ENCODE peak calls at places on chromosomes 3 and 15, in four cellular contexts. F, Y, V and A are unnamed samples.

GRCh38 chr3:94647131-94647530 is 584.3 kb downstream of the NSUN3 start:
- DNase-seq in F (no peak), Y (no peak), V (no peak), A (no peak)

GRCh38 chr15:69367231-69367630 is 46.9 kb upstream of the KIF23 start:
- DNase-seq in F (no peak), Y (no peak), V (no peak), A (no peak)

GRCh38 chr15:75597667-75598341 is 18.7 kb upstream of the PTPN9 start:
- DNase-seq in F (no peak), Y (no peak), V (no peak), A (no peak)

GRCh38 chr15:94582368-94582767 is 351.0 kb downstream of the MCTP2 start:
- DNase-seq in F (no peak), Y (no peak), V (no peak), A (no peak)

GRCh38 chr3:99242271-99242670 is 340.8 kb upstream of the DCBLD2 start:
- DNase-seq in F (no peak), Y (peak; percentile 10), V (no peak), A (no peak)

GRCh38 chr15:64630403-64631107 is 144.8 kb downstream of the RBPMS2 start:
- DNase-seq in F (no peak), Y (peak; percentile 29), V (no peak), A (no peak)

GRCh38 chr3:4712109-4712508 is 219.0 kb downstream of the ITPR1 start:
- DNase-seq in F (no peak), Y (no peak), V (no peak), A (peak; percentile 79)

GRCh38 chr3:126266291-126266840 is 86.0 kb upstream of the ALDH1L1 start:
- DNase-seq in F (no peak), Y (no peak), V (peak; percentile 64), A (no peak)

GRCh38 chr15:38551720-38552627 is 12.6 kb downstream of the RASGRP1 start:
- DNase-seq in F (no peak), Y (no peak), V (no peak), A (no peak)

GRCh38 chr15:64883097-64883581 is 28.6 kb upstream of the ANKDD1A start:
- DNase-seq in F (no peak), Y (no peak), V (no peak), A (peak; percentile 85)

GRCh38 chr3:112531358-112531781 is 30.4 kb downstream of the ATG3 start:
- DNase-seq in F (no peak), Y (peak; percentile 6), V (no peak), A (no peak)

GRCh38 chr3:175386630-175387029 is 527.5 kb downstream of the NAALADL2 start:
- DNase-seq in F (no peak), Y (peak; percentile 49), V (no peak), A (no peak)

GRCh38 chr3:63910873-63911272 is 1.3 kb downstream of the SCAANT1 start:
- DNase-seq in F (no peak), Y (no peak), V (no peak), A (no peak)

GRCh38 chr3:146065573-146066006 is 95.4 kb downstream of the PLOD2 start:
- DNase-seq in F (no peak), Y (peak; percentile 48), V (no peak), A (no peak)

GRCh38 chr3:7282988-7283387 is 422.1 kb downstream of the GRM7 start:
- DNase-seq in F (no peak), Y (no peak), V (no peak), A (no peak)

GRCh38 chr3:69671082-69671952 is 67.9 kb upstream of the MITF start:
- DNase-seq in F (no peak), Y (no peak), V (no peak), A (no peak)

GRCh38 chr3:143337387-143337786 is 217.8 kb downstream of the CHST2 start:
- DNase-seq in F (no peak), Y (no peak), V (no peak), A (no peak)

GRCh38 chr3:11808231-11808630 is 38.5 kb downstream of the TAMM41 start:
- DNase-seq in F (no peak), Y (no peak), V (no peak), A (no peak)

GRCh38 chr3:137642831-137643230 is 121.3 kb upstream of the SOX14 start:
- DNase-seq in F (no peak), Y (no peak), V (no peak), A (no peak)

GRCh38 chr3:114418724-114419543 is 125.1 kb downstream of the TIGIT start:
- DNase-seq in F (no peak), Y (peak; percentile 87), V (no peak), A (no peak)

GRCh38 chr3:53192608-53193007 is 31.6 kb downstream of the PRKCD start:
- DNase-seq in F (no peak), Y (no peak), V (no peak), A (no peak)

GRCh38 chr3:111769965-111770364 is 89.1 kb upstream of the PHLDB2 start:
- DNase-seq in F (no peak), Y (no peak), V (no peak), A (no peak)

GRCh38 chr3:124510290-124510689 is 220.0 kb upstream of the UMPS start:
- DNase-seq in F (no peak), Y (peak; percentile 6), V (no peak), A (no peak)

GRCh38 chr15:83445653-83446052 is 1.5 kb upstream of the SH3GL3 start:
- DNase-seq in F (no peak), Y (no peak), V (no peak), A (no peak)

GRCh38 chr15:83854314-83854713 is 200.4 kb downstream of the ADAMTSL3 start:
- DNase-seq in F (no peak), Y (no peak), V (no peak), A (no peak)

GRCh38 chr3:59273976-59274375 is 224.2 kb upstream of the CFAP20DC start:
- DNase-seq in F (no peak), Y (no peak), V (no peak), A (no peak)

GRCh38 chr3:23805228-23805880 is 401 bp upstream of the UBE2E1 start:
- DNase-seq in F (no peak), Y (no peak), V (no peak), A (no peak)

GRCh38 chr15:59138243-59138642 is 33.3 kb downstream of the CCNB2 start:
- DNase-seq in F (peak; percentile 51), Y (no peak), V (no peak), A (no peak)

GRCh38 chr15:70512772-70513362 is 250.5 kb downstream of the UACA start:
- DNase-seq in F (no peak), Y (no peak), V (no peak), A (peak; percentile 81)

GRCh38 chr15:59862191-59863155 is 141.6 kb upstream of the FOXB1 start:
- DNase-seq in F (no peak), Y (no peak), V (no peak), A (no peak)

GRCh38 chr3:112582242-112582874 is 20.5 kb downstream of the SLC35A5 start:
- DNase-seq in F (no peak), Y (peak; percentile 55), V (peak; percentile 48), A (no peak)

GRCh38 chr3:98734737-98735136 is 28.4 kb upstream of the ST3GAL6 start:
- DNase-seq in F (no peak), Y (no peak), V (no peak), A (no peak)

GRCh38 chr3:32004111-32004790 is 22.7 kb downstream of the ZNF860 start:
- DNase-seq in F (no peak), Y (no peak), V (no peak), A (no peak)

GRCh38 chr3:194686816-194687637 is 1.3 kb downstream of the FAM43A start:
- DNase-seq in F (peak; percentile 55), Y (no peak), V (peak; percentile 55), A (no peak)

GRCh38 chr15:67433495-67434099 is 87.3 kb upstream of the C15orf61 start:
- DNase-seq in F (no peak), Y (peak; percentile 16), V (peak; percentile 40), A (peak; percentile 51)

GRCh38 chr3:146037697-146038096 is 123.3 kb downstream of the PLOD2 start:
- DNase-seq in F (no peak), Y (no peak), V (no peak), A (no peak)

GRCh38 chr3:123380261-123380660 is 68.6 kb downstream of the ADCY5 start:
- DNase-seq in F (no peak), Y (no peak), V (no peak), A (no peak)

GRCh38 chr3:111668912-111669488 is 73.9 kb upstream of the ZBED2 start:
- DNase-seq in F (no peak), Y (peak; percentile 37), V (no peak), A (no peak)

GRCh38 chr15:48850648-48851047 is 27.3 kb upstream of the EID1 start:
- DNase-seq in F (no peak), Y (no peak), V (no peak), A (no peak)

GRCh38 chr15:48855501-48856440 is 22.2 kb upstream of the EID1 start:
- DNase-seq in F (no peak), Y (no peak), V (no peak), A (no peak)

GRCh38 chr15:48856947-48857346 is 21.0 kb upstream of the EID1 start:
- DNase-seq in F (no peak), Y (no peak), V (no peak), A (no peak)

GRCh38 chr15:48851956-48852355 is 26.0 kb upstream of the EID1 start:
- DNase-seq in F (no peak), Y (no peak), V (no peak), A (no peak)
- TF ChIP-seq CTCF in F (no peak), Y (no peak), V (no peak), A (no peak)

DNA sequence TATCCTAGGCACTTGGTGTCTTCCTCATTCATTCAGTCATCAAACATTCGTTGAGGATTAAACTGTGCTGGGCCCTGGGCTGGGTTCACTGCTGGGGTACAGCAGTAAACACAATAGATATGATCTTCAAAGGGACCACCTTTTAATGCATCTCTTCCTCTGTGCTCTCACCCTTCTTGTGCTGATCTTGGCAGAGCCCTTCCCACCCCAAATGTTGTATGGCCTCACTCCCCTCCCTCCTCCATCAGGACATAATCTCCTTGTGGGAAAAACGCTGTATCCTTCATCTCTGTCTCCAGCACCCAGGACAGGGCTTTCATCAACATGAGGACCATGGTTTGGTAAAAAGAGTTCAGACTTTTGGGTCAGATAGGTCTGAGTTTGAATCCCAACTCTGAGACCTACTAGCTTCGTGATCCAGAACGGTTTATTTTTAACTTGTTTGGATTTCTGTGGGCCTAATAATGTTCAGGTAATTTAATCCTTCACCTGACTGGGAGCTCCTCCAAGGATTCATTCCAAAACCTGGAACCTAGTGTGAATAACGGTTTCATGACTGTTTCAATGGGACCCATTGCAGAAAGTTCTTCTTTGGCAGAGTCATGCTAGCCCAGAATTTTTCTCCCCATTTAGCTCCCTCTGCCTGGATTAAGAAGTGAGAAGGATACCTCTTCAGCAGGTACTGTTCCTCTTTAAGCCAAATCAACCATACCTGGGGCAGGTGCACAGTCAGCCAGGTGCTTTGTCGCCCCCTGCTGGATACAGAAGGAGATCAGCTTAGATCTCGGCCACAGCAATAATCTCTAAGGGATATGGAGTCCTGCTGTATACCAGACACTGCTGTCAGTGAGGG is 5.2 kb upstream of the WNT7A start:
- DNase-seq in F (no peak), Y (no peak), V (no peak), A (no peak)
- TF ChIP-seq CTCF in F (no peak), Y (peak; percentile 37), V (no peak), A (peak; percentile 65)

GRCh38 chr3:161250116-161250515 is 29.0 kb downstream of the NMD3 start:
- DNase-seq in F (no peak), Y (no peak), V (no peak), A (no peak)
- TF ChIP-seq CTCF in F (no peak), Y (no peak), V (no peak), A (no peak)

DNA sequence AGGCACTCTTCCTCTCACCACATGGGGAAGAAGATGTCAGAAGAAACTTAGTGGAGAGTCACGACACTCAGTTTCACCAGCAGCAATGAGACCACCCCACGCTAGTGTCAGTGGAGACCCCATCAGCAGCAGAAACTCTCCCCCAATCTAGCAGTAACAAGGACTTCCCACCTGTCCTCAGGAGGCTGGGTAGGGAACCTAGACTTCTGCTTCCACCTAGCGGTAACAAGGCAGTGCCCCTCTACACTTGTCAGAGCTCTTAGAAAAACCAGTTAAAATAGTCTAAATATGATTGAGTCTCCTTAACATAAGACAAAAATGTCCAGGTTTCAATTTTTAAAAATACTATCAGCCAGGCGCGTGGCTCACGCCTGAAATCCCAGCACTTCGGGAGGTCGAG is 57.3 kb downstream of the TRAT1 start:
- DNase-seq in F (no peak), Y (no peak), V (no peak), A (no peak)
- TF ChIP-seq CTCF in F (no peak), Y (peak; percentile 48), V (no peak), A (no peak)